ENCODE peak calls at places on chromosomes 4 and X, in ten cellular contexts. Z is endodermal cell; C is lower lobe of right lung; U is effector memory CD4-positive, alpha-beta T cell; T is K562; J is body of pancreas; G is naive thymus-derived CD4-positive, alpha-beta T cell; L is CD8-positive, alpha-beta memory T cell; O is heart left ventricle; D is left lung. E is an unnamed sample.

GRCh38 chr4:15012017-15012788 is 9.9 kb downstream of the CPEB2 start:
- DNase-seq in Z (no peak), C (no peak), U (no peak), T (no peak), J (no peak), G (no peak), L (no peak), O (no peak), D (no peak), E (no peak)

GRCh38 chr4:18691431-18692200 is 670.1 kb upstream of the LCORL start:
- DNase-seq in Z (peak; percentile 95), C (no peak), U (no peak), T (no peak), J (no peak), G (no peak), L (no peak), O (no peak), D (no peak), E (peak; percentile 32)

GRCh38 chr4:16843831-16844508 is 54.5 kb downstream of the LDB2 start:
- DNase-seq in Z (no peak), C (no peak), U (no peak), T (no peak), J (no peak), G (no peak), L (no peak), O (no peak), D (no peak), E (no peak)

GRCh38 chrX:150683536-150684146 is 9.6 kb upstream of the MTMR1 start:
- DNase-seq in Z (no peak), C (no peak), U (no peak), T (peak; percentile 27), J (no peak), G (peak; percentile 60), L (no peak), O (no peak), D (no peak), E (no peak)

GRCh38 chrX:153598541-153599191 is at the start of gene CCNQ:
- DNase-seq in Z (peak; percentile 61), C (peak; percentile 53), U (no peak), T (peak; percentile 29), J (peak; percentile 15), G (no peak), L (peak; percentile 1), O (peak; percentile 64), D (no peak), E (peak; percentile 61)

GRCh38 chr4:113328514-113328913 is 279.1 kb downstream of the ANK2 start:
- DNase-seq in Z (peak; percentile 83), C (no peak), U (no peak), T (peak; percentile 36), J (no peak), G (no peak), L (no peak), O (no peak), D (no peak), E (no peak)

GRCh38 chr4:6221296-6221850 is 21.0 kb upstream of the JAKMIP1 start:
- DNase-seq in Z (peak; percentile 63), C (no peak), U (no peak), T (no peak), J (no peak), G (no peak), L (no peak), O (no peak), D (no peak), E (no peak)

GRCh38 chrX:96843566-96843965 is 40.1 kb upstream of the RPA4 start:
- DNase-seq in Z (peak; percentile 87), C (no peak), U (no peak), T (no peak), J (no peak), G (no peak), L (no peak), O (no peak), D (no peak), E (no peak)

GRCh38 chrX:150213481-150214030 is 149.6 kb upstream of the MAMLD1 start:
- DNase-seq in Z (no peak), C (no peak), U (no peak), T (no peak), J (no peak), G (no peak), L (no peak), O (no peak), D (no peak), E (no peak)

GRCh38 chr4:189081831-189082230 is 858.8 kb upstream of the FRG1 start:
- DNase-seq in Z (no peak), C (no peak), U (no peak), T (no peak), J (no peak), G (no peak), L (no peak), O (no peak), D (no peak), E (no peak)

GRCh38 chrX:107542500-107542899 is 85.8 kb upstream of the PRPS1 start:
- DNase-seq in Z (peak; percentile 85), C (no peak), U (no peak), T (no peak), J (no peak), G (no peak), L (no peak), O (no peak), D (no peak), E (no peak)

GRCh38 chrX:39904816-39905474 is 192.8 kb downstream of the BCOR start:
- DNase-seq in Z (no peak), C (no peak), U (no peak), T (no peak), J (no peak), G (no peak), L (no peak), O (no peak), D (no peak), E (no peak)

GRCh38 chrX:39907964-39908616 is 189.7 kb downstream of the BCOR start:
- DNase-seq in Z (peak; percentile 82), C (peak; percentile 78), U (no peak), T (no peak), J (peak; percentile 51), G (no peak), L (no peak), O (peak; percentile 76), D (peak; percentile 70), E (peak; percentile 67)

GRCh38 chrX:39903937-39904336 is 193.8 kb downstream of the BCOR start:
- DNase-seq in Z (no peak), C (no peak), U (no peak), T (no peak), J (no peak), G (no peak), L (no peak), O (no peak), D (no peak), E (no peak)

GRCh38 chrX:39905475-39905889 is 192.3 kb downstream of the BCOR start:
- DNase-seq in Z (no peak), C (no peak), U (no peak), T (peak; percentile 31), J (peak; percentile 27), G (no peak), L (no peak), O (no peak), D (no peak), E (no peak)

GRCh38 chrX:39905946-39906345 is 191.8 kb downstream of the BCOR start:
- DNase-seq in Z (no peak), C (no peak), U (no peak), T (no peak), J (no peak), G (no peak), L (no peak), O (no peak), D (no peak), E (no peak)
- H3K4me1 ChIP-seq in Z (no peaks in the 10 kb centered on the region), C (peaks cover 4% of the 10 kb centered on the region), U (no peaks in the 10 kb centered on the region), T (peaks cover 4% of the 10 kb centered on the region), J (peaks cover 16% of the 10 kb centered on the region), G (no peaks in the 10 kb centered on the region), L (no peaks in the 10 kb centered on the region), O (peaks cover 29% of the 10 kb centered on the region), D (no peaks in the 10 kb centered on the region), E (no peaks in the 10 kb centered on the region)

DNA sequence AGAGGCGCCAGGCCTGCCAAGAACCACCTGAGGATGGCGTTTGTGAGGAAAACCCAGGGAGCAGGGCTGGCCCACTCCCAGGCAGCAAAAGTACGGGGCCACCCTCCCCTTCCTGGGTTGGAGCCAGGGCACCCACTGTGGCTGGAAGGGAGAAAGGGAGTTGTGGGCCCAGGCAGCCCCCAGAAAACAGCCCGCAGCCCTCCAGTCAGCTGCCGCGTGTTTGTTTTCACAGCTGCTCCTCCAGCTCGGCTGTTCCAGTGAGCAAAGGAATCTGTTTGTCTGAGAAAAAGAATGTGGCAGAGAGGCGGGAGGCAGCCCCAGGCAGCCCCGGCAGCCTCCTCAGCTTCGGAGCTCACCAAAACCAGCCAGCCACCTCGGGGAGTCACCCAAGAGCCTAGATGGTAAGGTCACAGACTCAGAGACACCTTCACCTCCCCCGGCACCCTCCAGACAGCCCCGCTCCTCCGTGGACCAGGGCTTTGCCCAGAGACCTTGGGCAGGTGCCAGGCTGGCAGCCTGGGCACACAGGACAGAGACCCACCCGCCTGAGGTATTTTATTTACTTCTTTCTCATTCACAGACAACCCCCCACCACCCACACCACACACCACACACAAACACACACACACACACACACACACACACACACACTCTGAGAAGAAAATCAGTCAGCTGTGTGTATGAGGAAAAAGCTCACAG is 338.1 kb downstream of the BCOR start:
- DNase-seq in Z (peak; percentile 77), C (peak; percentile 52), U (no peak), T (no peak), J (peak; percentile 48), G (no peak), L (no peak), O (peak; percentile 62), D (no peak), E (peak; percentile 66)
- H3K27ac ChIP-seq in Z (no peak overlapping the region), C (peak overlapping the region; percentile 46), U (no peak overlapping the region), T (no peak overlapping the region), J (peak overlapping the region; percentile 78), G (no peak overlapping the region), L (no peak overlapping the region), O (peak overlapping the region; percentile 79), D (peak overlapping the region; percentile 19), E (no peak overlapping the region)

DNA sequence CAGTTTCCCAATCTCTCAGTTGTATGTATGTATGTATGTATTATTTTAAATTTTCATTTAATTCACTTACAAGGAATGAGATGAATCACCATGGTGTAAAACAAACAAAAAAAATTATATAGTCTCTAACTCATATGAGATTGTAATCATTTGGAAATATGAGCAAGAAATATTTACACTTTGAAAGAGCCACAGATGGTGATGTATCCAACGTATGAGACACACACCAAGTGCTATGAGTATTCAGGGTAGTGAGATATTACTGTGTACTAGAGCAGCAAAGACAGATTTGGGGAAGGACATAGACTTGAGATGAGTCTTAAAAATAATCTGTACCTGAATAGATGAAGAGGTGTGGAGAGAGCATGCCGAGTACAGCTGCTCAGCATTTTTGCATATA is 1154.4 kb downstream of the RAPGEF2 start:
- DNase-seq in Z (no peak), C (no peak), U (no peak), T (no peak), J (no peak), G (no peak), L (no peak), O (no peak), D (no peak), E (no peak)
- H3K4me1 ChIP-seq in Z (no peaks in the 10 kb centered on the region), C (no peaks in the 10 kb centered on the region), U (no peaks in the 10 kb centered on the region), T (no peaks in the 10 kb centered on the region), J (no peaks in the 10 kb centered on the region), G (no peaks in the 10 kb centered on the region), L (no peaks in the 10 kb centered on the region), O (no peaks in the 10 kb centered on the region), D (no peaks in the 10 kb centered on the region), E (no peaks in the 10 kb centered on the region)

DNA sequence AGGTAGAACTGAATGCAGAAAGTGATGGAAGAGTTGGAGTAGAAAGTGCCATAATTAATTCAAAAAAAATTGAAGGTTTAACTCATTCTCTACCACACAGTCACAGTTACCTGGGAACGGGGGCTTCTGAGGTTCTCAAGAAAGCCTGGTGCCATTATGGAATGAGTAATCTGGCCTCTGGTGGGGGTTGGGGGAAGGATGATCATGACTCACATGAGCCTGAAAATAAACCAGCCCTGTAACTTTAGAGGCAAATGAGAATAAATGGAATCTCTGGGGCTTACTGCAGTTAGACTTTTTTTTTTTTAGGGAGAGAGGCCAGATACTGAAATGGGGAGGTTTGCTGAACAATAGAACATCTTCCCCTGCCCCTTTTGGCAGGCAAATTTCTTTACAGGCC is 55.3 kb downstream of the SOD3 start:
- DNase-seq in Z (no peak), C (no peak), U (no peak), T (no peak), J (no peak), G (no peak), L (no peak), O (no peak), D (no peak), E (no peak)
- H3K27ac ChIP-seq in Z (no peak overlapping the region), C (no peak overlapping the region), U (no peak overlapping the region), T (no peak overlapping the region), J (no peak overlapping the region), G (no peak overlapping the region), L (no peak overlapping the region), O (no peak overlapping the region), D (no peak overlapping the region), E (no peak overlapping the region)

E was measured in right cardiac atrium.